ENCODE peak calls at places on chromosome 5, in seven cellular contexts. X is transverse colon, I is sigmoid colon, Y is A549, Z is stomach, G is K562, D is H1. W is an unnamed sample.

GRCh38 chr5:43034591-43034968 is 5.5 kb downstream of the ANXA2R start:
- DNase-seq in X (no peak), I (no peak), Y (no peak), Z (no peak), G (no peak), D (no peak), W (no peak)

GRCh38 chr5:8114597-8115266 is 245.8 kb downstream of the MTRR start:
- DNase-seq in X (peak; percentile 11), I (no peak), Y (no peak), Z (no peak), G (no peak), D (no peak), W (no peak)

GRCh38 chr5:1507016-1507375 is 16.8 kb downstream of the LPCAT1 start:
- DNase-seq in X (no peak), I (no peak), Y (no peak), Z (no peak), G (no peak), D (no peak), W (peak; percentile 15)

GRCh38 chr5:173451031-173451430 is 122.8 kb upstream of the STC2 start:
- DNase-seq in X (no peak), I (no peak), Y (peak; percentile 33), Z (no peak), G (peak; percentile 58), D (peak; percentile 3), W (no peak)

GRCh38 chr5:165805756-165806155 is 2300.3 kb downstream of the MAT2B start:
- DNase-seq in X (no peak), I (no peak), Y (no peak), Z (no peak), G (no peak), D (peak; percentile 15), W (no peak)

GRCh38 chr5:130063603-130064002 is 159.3 kb downstream of the CHSY3 start:
- DNase-seq in X (no peak), I (no peak), Y (no peak), Z (no peak), G (no peak), D (no peak), W (no peak)

GRCh38 chr5:14208071-14209021 is 65.2 kb downstream of the TRIO start:
- DNase-seq in X (peak; percentile 59), I (no peak), Y (no peak), Z (no peak), G (no peak), D (no peak), W (no peak)

GRCh38 chr5:169805527-169805934 is 168.5 kb downstream of the DOCK2 start:
- DNase-seq in X (no peak), I (no peak), Y (no peak), Z (no peak), G (peak; percentile 47), D (no peak), W (no peak)

GRCh38 chr5:29720954-29721353 is 1472.5 kb upstream of the CDH6 start:
- DNase-seq in X (no peak), I (no peak), Y (no peak), Z (no peak), G (no peak), D (no peak), W (no peak)

GRCh38 chr5:71922584-71923106 is 184.6 kb upstream of the MAP1B start:
- DNase-seq in X (no peak), I (no peak), Y (peak; percentile 49), Z (no peak), G (no peak), D (peak; percentile 50), W (no peak)

GRCh38 chr5:78766412-78766762 is 117.8 kb upstream of the LHFPL2 start:
- DNase-seq in X (no peak), I (no peak), Y (no peak), Z (no peak), G (no peak), D (no peak), W (no peak)

GRCh38 chr5:64923151-64923685 is 154.5 kb downstream of the CWC27 start:
- DNase-seq in X (no peak), I (no peak), Y (no peak), Z (no peak), G (no peak), D (no peak), W (no peak)

GRCh38 chr5:95959051-95959963 is 2.3 kb downstream of the ELL2 start:
- DNase-seq in X (peak; percentile 21), I (no peak), Y (no peak), Z (no peak), G (no peak), D (no peak), W (no peak)

GRCh38 chr5:95956900-95957293 is 4.8 kb downstream of the ELL2 start:
- DNase-seq in X (no peak), I (no peak), Y (no peak), Z (no peak), G (no peak), D (no peak), W (no peak)

GRCh38 chr5:95957804-95958203 is 3.8 kb downstream of the ELL2 start:
- DNase-seq in X (no peak), I (no peak), Y (no peak), Z (no peak), G (no peak), D (no peak), W (no peak)

GRCh38 chr5:95959964-95960801 is 1.5 kb downstream of the ELL2 start:
- DNase-seq in X (peak; percentile 16), I (peak; percentile 74), Y (peak; percentile 18), Z (no peak), G (no peak), D (no peak), W (no peak)

DNA sequence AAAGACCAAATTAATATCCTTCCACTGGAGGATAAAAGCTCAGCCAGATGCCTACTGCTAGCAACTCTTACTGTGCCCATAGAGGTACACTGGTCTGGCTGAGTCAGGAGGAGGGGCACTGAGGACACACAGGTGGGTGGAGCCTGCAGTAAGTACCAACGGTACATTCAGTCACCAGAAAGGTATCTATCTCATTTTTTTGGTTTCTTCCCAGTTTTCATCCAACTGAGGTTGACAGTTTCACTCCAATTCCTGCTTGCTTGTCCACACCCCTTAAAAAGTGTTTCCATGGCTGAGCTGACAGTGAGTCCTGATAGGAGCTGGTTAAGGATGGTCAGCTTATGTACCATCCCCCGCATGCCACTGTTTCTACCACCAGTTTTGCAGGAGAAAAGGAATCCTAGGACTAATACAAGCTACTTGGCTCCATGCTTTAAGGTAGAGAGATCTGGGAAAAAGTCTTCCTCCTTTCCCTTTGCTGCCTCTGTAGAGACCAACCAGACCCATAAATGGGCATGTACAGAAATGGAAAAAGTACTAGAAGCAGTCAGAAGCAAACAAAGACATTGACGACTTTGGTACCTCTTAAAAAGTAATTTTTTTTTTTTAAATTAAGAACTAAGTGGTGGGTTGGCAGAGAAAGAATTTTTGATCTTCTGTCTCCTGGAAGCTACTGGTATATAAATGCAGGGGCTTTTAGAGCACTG is 3.2 kb downstream of the ELL2 start:
- DNase-seq in X (peak; percentile 27), I (no peak), Y (no peak), Z (peak; percentile 43), G (no peak), D (no peak), W (no peak)
- TF ChIP-seq POLR2A in X (no peak), I (no peak), Y (no peak), Z (no peak), G (no peak), D (no peak), W (no peak)

GRCh38 chr5:16978296-16978695 is 42.2 kb upstream of the MYO10 start:
- DNase-seq in X (no peak), I (no peak), Y (no peak), Z (no peak), G (no peak), D (no peak), W (no peak)

GRCh38 chr5:16974981-16975380 is 38.9 kb upstream of the MYO10 start:
- DNase-seq in X (no peak), I (no peak), Y (no peak), Z (no peak), G (no peak), D (no peak), W (no peak)

GRCh38 chr5:16976625-16977008 is 40.5 kb upstream of the MYO10 start:
- DNase-seq in X (no peak), I (no peak), Y (no peak), Z (no peak), G (no peak), D (no peak), W (no peak)

GRCh38 chr5:16980983-16981382 is 44.9 kb upstream of the MYO10 start:
- DNase-seq in X (no peak), I (no peak), Y (no peak), Z (no peak), G (no peak), D (no peak), W (no peak)

GRCh38 chr5:16975950-16976624 is 40.0 kb upstream of the MYO10 start:
- DNase-seq in X (no peak), I (no peak), Y (no peak), Z (no peak), G (no peak), D (no peak), W (no peak)
- TF ChIP-seq EP300 in X (no peak), I (no peak), Y (no peak), Z (no peak), G (no peak), D (no peak), W (no peak)

GRCh38 chr5:154764967-154765366 is 9.8 kb downstream of the LARP1 start:
- DNase-seq in X (no peak), I (no peak), Y (no peak), Z (no peak), G (no peak), D (no peak), W (no peak)

GRCh38 chr5:154768207-154768606 is 13.0 kb downstream of the LARP1 start:
- DNase-seq in X (no peak), I (no peak), Y (no peak), Z (no peak), G (no peak), D (no peak), W (no peak)

GRCh38 chr5:154767537-154767936 is 12.4 kb downstream of the LARP1 start:
- DNase-seq in X (no peak), I (no peak), Y (no peak), Z (no peak), G (no peak), D (no peak), W (no peak)

GRCh38 chr5:154765396-154765925 is 10.3 kb downstream of the LARP1 start:
- DNase-seq in X (no peak), I (no peak), Y (no peak), Z (no peak), G (no peak), D (no peak), W (no peak)

DNA sequence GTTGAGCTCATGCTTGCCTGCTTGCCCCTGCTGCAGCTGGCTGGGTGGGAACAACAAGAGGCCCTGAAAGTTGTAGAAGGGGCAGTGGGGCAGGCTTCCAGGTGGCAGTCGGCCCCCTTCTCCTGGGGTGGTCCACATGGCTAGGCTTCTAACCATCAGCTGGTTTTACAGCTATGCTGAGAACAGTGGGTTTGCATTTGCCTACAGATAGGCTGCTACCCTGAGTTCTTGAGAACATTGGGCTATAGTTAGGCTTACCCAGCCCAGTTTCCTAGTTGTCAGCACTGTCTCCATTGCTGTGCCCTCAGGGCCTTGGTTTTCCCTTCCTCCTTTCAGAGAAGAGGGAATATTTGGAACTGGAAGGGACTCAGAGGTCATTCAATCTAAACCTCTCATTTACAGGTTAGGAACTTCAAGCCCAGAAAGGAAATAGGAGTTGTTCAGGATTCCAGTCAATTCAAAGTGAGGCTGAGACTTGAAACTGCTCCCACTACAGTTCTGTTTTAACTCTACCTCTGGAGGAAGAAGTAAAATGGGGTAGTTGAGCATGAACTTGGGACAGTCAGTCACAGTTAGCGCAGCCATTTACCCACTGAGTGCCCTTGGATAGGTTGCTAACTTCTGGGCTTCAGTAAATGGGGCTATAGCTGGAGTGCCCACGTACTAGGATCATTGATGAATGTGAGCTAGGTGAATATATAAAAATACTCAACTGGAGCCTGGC is 11.5 kb downstream of the LARP1 start:
- DNase-seq in X (no peak), I (no peak), Y (no peak), Z (no peak), G (no peak), D (no peak), W (no peak)
- H3K4me1 ChIP-seq in X (peaks cover 36% of the 10 kb centered on the region), I (peaks cover 77% of the 10 kb centered on the region), Y (peaks cover 60% of the 10 kb centered on the region), Z (peaks cover 71% of the 10 kb centered on the region), G (peaks cover 59% of the 10 kb centered on the region), D (peaks cover 9% of the 10 kb centered on the region), W (peaks cover 34% of the 10 kb centered on the region)

GRCh38 chr5:162391848-162392247 is 324.3 kb downstream of the GABRG2 start:
- DNase-seq in X (no peak), I (no peak), Y (no peak), Z (no peak), G (no peak), D (no peak), W (no peak)
- TF ChIP-seq POLR2A in X (no peak), I (no peak), Y (no peak), Z (no peak), G (no peak), D (no peak), W (no peak)

W was measured in ovary.